ENCODE peak calls at places on chromosome 21, in six cellular contexts. D is HCT116, A is neural progenitor cell, Z is AG04450, F is WERI-Rb-1, N is adrenal gland. R is an unnamed sample. For H3K9me3, the result is how much of the 10 kb centered on the place peaks cover.

GRCh38 chr21:42107881-42108553 is 36.9 kb downstream of the UMODL1 start:
- DNase-seq in D (no peak), N (peak), Z (peak), A (peak), F (peak), R (no peak)

GRCh38 chr21:42406201-42406601 is 2.5 kb downstream of the UBASH3A start:
- DNase-seq in A (no peak), F (no peak), D (no peak), Z (no peak), N (no peak), R (peak)

GRCh38 chr21:31865429-31865970 is 7.3 kb upstream of the HUNK start:
- DNase-seq in F (no peak), D (no peak), N (no peak), Z (no peak), A (no peak), R (no peak)

GRCh38 chr21:21547368-21547953 is 549.3 kb downstream of the NCAM2 start:
- DNase-seq in D (no peak), N (no peak), F (no peak), A (no peak), Z (no peak), R (no peak)

GRCh38 chr21:29190920-29191319 is 60.5 kb downstream of the MAP3K7CL start:
- DNase-seq in F (no peak), Z (no peak), A (no peak), D (no peak), N (no peak), R (no peak)

GRCh38 chr21:15446193-15446592 is 283.6 kb upstream of the USP25 start:
- DNase-seq in F (no peak), D (no peak), Z (no peak), N (peak), A (no peak), R (no peak)

GRCh38 chr21:32332463-32332951 is 33.9 kb downstream of the MRAP start:
- DNase-seq in F (no peak), Z (no peak), D (no peak), N (no peak), A (no peak), R (no peak)

GRCh38 chr21:34302496-34302895 is 61.3 kb upstream of the KCNE2 start:
- DNase-seq in D (no peak), Z (no peak), F (no peak), N (no peak), A (no peak), R (no peak)

GRCh38 chr21:36491191-36491916 is 11.4 kb upstream of the CLDN14 start:
- DNase-seq in N (no peak), A (peak), D (no peak), F (no peak), Z (no peak), R (no peak)

GRCh38 chr21:33975548-33976081 is 60.0 kb upstream of the ATP5PO start:
- DNase-seq in A (no peak), D (no peak), Z (no peak), F (no peak), N (no peak), R (no peak)

GRCh38 chr21:15122241-15122640 is 57.4 kb upstream of the NRIP1 start:
- DNase-seq in N (peak), Z (no peak), A (no peak), F (no peak), D (no peak), R (no peak)

GRCh38 chr21:36548866-36549265 is 68.9 kb upstream of the CLDN14 start:
- DNase-seq in F (no peak), A (no peak), N (no peak), Z (no peak), D (no peak), R (no peak)

GRCh38 chr21:31908106-31909031 is 35.5 kb downstream of the HUNK start:
- DNase-seq in F (no peak), N (no peak), D (no peak), A (peak), Z (no peak), R (no peak)

GRCh38 chr21:29318354-29318753 is 19.6 kb downstream of the BACH1 start:
- DNase-seq in D (no peak), A (no peak), F (no peak), N (peak), Z (no peak), R (no peak)

GRCh38 chr21:43916076-43916475 is 51.1 kb downstream of the AGPAT3 start:
- DNase-seq in A (no peak), N (no peak), D (no peak), F (no peak), Z (no peak), R (no peak)

DNA sequence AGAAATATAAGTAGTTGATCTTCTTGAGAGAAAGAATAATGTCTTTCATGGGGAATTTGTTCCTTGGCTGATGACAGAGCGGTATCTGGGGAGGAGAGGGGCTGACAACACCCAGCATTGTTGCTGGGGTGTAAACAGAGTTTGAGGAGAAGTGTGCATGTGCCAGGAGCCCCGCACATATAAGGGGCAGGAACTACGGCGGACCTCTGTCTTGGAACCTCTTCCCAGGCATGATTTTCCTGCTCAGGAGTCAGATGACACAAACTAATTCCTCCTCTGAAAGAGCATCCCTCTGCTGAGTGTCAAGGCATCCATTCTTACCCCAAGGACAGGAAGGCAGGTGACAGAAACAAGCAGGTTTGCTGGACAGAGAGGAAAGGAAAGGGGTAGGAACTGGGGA is 119.1 kb downstream of the TPTE start:
- DNase-seq in A (no peak), Z (no peak), N (no peak), D (no peak), F (no peak), R (no peak)
- H3K9me3 ChIP-seq in A (half or more), Z (half or more), N (under half), D (under half), F (under half), R (under half)

DNA sequence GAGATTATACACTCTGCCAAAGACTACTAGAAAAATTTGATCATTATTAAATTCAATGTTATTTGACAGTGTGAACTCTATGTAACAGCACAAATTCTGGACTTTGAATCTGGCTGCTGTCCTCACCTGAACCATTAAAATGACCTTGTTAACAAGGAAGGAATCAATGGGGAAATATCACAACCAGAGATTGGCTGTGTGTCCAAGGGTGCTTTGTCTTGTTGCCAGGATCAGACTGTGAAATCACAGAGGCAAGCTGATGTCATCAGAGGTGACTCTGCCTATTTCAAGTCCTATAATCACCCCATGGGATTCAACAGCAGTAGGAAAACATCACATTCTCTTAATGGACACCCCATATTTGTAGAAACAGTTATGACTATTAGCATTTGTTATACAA is 46.8 kb downstream of the ADAMTS5 start:
- DNase-seq in N (peak), F (no peak), Z (no peak), D (no peak), A (no peak), R (no peak)
- H3K9me3 ChIP-seq in N (under half), F (under half), Z (under half), D (under half), A (under half), R (under half)

GRCh38 chr21:45584786-45585185 is 42.5 kb upstream of the SLC19A1 start:
- DNase-seq in D (no peak), A (no peak), F (peak), Z (no peak), N (no peak), R (no peak)
- H3K9me3 ChIP-seq in D (under half), A (under half), F (under half), Z (under half), N (under half), R (under half)

GRCh38 chr21:10430007-10430406 is 91.4 kb upstream of the TPTE start:
- DNase-seq in Z (no peak), D (no peak), F (no peak), N (no peak), A (no peak), R (no peak)
- H3K9me3 ChIP-seq in Z (under half), D (half or more), F (under half), N (under half), A (half or more), R (under half)

R was measured in sigmoid colon.